ENCODE peak calls at places on chromosomes 13 and 19, in five cellular contexts. O, C, Z, H and X are unnamed samples.

GRCh38 chr19:50481351-50482149 is 4.9 kb upstream of the GARIN5A start:
- DNase-seq in H (no peak), Z (no peak), O (no peak), C (no peak), X (no peak)

GRCh38 chr19:6501740-6502648 is at the start of gene TUBB4A:
- DNase-seq in H (peak), O (no peak), Z (no peak), C (no peak), X (no peak)

GRCh38 chr19:30086220-30086619 is 144.2 kb downstream of the URI1 start:
- DNase-seq in C (no peak), O (no peak), Z (no peak), H (no peak), X (no peak)

GRCh38 chr19:9936151-9937000 is at the start of gene OLFM2:
- DNase-seq in O (peak), H (peak), Z (no peak), C (no peak), X (no peak)

GRCh38 chr13:99995104-99995502 is 13.5 kb downstream of the ZIC2 start:
- DNase-seq in H (no peak), Z (no peak), C (no peak), O (no peak), X (no peak)

GRCh38 chr13:76512676-76513277 is 373.4 kb downstream of the KCTD12 start:
- DNase-seq in C (no peak), H (no peak), O (no peak), Z (no peak), X (no peak)

GRCh38 chr19:48963371-48964204 is 1.5 kb upstream of the FTL start:
- DNase-seq in H (peak), Z (peak), O (peak), C (no peak), X (peak)

GRCh38 chr13:75359266-75359665 is 122.7 kb downstream of the TBC1D4 start:
- DNase-seq in O (no peak), C (no peak), H (no peak), Z (no peak), X (no peak)

GRCh38 chr19:39406656-39407393 is at the start of gene ZFP36:
- DNase-seq in C (peak), H (peak), Z (peak), O (peak), X (peak)

GRCh38 chr13:45545686-45546409 is 69.7 kb downstream of the ERICH6B start:
- DNase-seq in Z (no peak), O (no peak), C (no peak), H (no peak), X (no peak)

GRCh38 chr13:19862511-19863313 is 737 bp downstream of the ZMYM5 start:
- DNase-seq in O (peak), C (peak), Z (no peak), H (peak), X (peak)

GRCh38 chr13:20222553-20222952 is 9.6 kb downstream of the GJB6 start:
- DNase-seq in O (no peak), C (no peak), H (no peak), Z (no peak), X (no peak)

GRCh38 chr19:15417699-15418098 is 1.1 kb downstream of the AKAP8L start:
- DNase-seq in C (no peak), H (peak), O (peak), Z (no peak), X (no peak)

DNA sequence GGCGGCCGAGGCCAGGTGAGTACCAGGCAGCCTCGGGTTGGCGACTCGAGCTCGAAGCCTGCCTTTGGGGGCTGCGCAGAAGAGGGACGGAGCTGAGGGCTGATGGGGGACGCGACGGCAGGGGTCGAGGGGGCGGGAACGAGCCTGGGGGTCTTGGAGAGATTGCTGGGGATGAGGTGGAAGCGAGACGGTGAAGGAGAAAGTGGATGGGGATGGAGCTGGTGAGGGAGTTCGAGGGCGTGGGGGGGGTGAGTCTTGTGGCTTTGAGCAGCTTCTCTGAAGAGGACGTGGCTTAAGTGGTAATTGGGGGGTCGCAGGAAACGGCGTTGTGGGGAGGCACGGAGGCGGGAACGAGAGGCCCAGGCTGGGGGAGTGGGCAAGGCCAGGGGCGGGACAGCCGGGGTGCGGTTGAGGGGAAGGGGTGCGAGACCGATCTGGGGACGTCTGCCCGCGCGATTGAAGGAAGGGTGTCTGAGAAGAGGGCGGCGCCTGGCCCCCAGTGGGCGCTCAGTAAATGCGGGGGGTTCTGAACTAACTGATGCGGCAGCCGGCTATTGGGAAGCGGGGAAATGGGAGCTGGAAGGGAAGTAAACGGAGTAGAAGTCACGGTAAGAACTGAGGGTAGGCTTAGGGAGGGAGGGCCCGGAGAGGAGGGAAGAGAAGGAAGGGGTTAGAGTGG is 422 bp downstream of the MYO9B start:
- DNase-seq in C (no peak), H (peak), O (no peak), Z (peak), X (peak)
- TF ChIP-seq CTCF in C (no peak), H (no peak), O (no peak), Z (no peak), X (no peak)

DNA sequence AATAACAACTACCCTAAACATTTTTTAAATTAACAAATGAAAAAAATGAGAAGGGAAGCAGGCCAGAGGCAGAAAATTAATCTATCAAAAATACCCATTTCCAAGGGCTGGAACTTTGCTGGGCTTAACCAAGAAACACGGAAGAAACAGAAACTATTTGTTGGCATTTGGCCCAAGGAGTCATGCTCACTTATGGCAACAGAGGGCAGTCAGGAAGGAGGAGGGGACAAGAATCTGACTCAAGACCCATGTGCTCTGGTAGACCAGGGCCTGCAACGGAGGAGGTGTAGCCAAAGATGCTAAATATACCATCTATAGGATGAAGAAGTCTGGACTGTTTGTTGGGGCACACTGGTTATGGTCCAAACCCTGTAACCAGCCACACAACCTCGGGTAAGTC is 496.7 kb downstream of the COG6 start:
- DNase-seq in H (no peak), O (peak), C (no peak), Z (no peak), X (no peak)
- TF ChIP-seq CTCF in H (no peak), O (no peak), C (no peak), Z (no peak), X (no peak)

GRCh38 chr19:3467437-3468198 is 12.7 kb downstream of the SMIM24 start:
- DNase-seq in C (no peak), H (no peak), Z (no peak), O (no peak), X (no peak)

GRCh38 chr19:3470500-3471128 is 9.7 kb downstream of the SMIM24 start:
- DNase-seq in C (no peak), O (peak), H (no peak), Z (no peak), X (no peak)

GRCh38 chr19:3468211-3468610 is 12.1 kb downstream of the SMIM24 start:
- DNase-seq in Z (no peak), H (no peak), C (no peak), O (peak), X (no peak)

GRCh38 chr19:3471954-3472655 is 8.2 kb downstream of the SMIM24 start:
- DNase-seq in C (no peak), Z (no peak), H (peak), O (peak), X (peak)

GRCh38 chr19:3469638-3470499 is 10.5 kb downstream of the SMIM24 start:
- DNase-seq in C (no peak), Z (no peak), H (no peak), O (peak), X (no peak)
- TF ChIP-seq CTCF in C (no peak), Z (no peak), H (no peak), O (no peak), X (no peak)

DNA sequence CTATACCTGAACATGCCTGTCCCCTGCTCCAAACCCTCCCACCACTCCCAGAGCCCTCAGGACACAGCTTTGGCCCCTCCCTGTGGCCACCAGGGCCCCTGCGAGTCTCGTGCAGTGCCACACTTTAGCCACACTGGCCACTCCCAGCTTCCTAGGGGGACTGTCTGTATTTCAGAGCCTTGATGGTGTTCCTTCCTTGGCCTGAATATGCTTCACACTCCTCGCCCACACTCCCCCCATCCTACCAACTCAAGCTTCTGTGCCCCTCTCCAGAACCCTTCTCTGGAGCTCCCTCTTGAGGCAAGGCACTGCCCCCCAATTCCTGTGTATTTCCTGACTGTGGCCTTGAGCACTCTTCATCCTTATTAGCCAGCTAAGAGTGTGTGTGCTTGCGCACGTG is 80.2 kb downstream of the DPF1 start:
- DNase-seq in O (no peak), C (no peak), H (no peak), Z (no peak), X (no peak)
- TF ChIP-seq CTCF in O (no peak), C (no peak), H (no peak), Z (no peak), X (no peak)

GRCh38 chr13:107301724-107302374 is 733.9 kb upstream of the ARGLU1 start:
- DNase-seq in H (no peak), Z (no peak), C (no peak), O (no peak), X (no peak)
- TF ChIP-seq CTCF in H (no peak), Z (no peak), C (no peak), O (no peak), X (no peak)

DNA sequence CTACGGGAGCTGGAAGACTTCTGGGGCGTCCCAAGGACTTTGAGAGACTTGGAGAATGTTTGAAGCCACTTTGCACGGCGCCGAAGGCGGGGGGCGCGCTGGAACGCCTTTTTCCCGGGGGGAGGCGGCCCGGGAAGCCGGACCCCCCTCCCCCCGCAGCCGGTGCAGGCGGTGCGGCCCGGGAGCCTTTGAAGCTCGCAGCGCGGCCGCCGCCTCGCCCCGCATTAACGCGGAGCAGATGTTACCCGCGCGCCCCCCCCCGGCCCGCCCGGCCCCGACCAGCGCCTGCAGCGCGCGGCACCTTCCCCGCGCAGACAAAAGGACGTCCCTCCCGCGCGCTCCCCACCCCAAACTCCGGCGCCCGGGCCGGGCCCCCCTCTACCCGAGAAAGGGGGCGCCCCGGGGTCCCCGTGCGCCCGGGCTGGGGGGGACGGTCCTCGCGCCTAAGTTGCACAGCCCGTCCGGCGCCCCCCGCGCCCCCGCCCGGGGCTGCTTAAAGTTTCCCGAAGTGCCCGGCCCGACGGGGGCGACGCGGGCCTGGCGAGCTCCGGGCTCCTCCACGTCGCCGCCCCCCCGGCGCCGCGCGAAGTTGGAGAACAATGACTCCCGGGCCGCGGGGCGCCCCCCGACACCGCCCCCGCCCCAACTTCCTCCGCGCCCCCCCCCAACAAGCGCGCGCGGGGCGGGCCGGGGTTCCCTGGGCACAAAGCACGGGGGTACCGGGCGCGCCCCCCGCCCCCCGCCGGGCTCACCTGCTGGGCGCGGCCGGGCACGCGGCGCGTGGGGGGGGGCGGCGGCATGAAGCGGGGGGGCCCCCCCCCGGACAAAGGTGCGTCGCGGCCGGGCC is 644 bp downstream of the TCF3 start:
- DNase-seq in C (no peak), H (peak), O (peak), Z (peak), X (peak)
- TF ChIP-seq CTCF in C (peak), H (no peak), O (no peak), Z (no peak), X (no peak)

GRCh38 chr13:49553888-49554287 is 31.5 kb downstream of the RCBTB1 start:
- DNase-seq in H (no peak), Z (no peak), O (no peak), C (no peak), X (no peak)

GRCh38 chr13:49551245-49551644 is 34.1 kb downstream of the RCBTB1 start:
- DNase-seq in O (no peak), H (no peak), Z (no peak), C (no peak), X (no peak)

GRCh38 chr13:49546559-49546958 is 38.8 kb downstream of the RCBTB1 start:
- DNase-seq in H (no peak), Z (no peak), O (no peak), C (no peak), X (no peak)

GRCh38 chr13:49545661-49546060 is 39.7 kb downstream of the RCBTB1 start:
- DNase-seq in C (no peak), Z (no peak), H (no peak), O (no peak), X (no peak)

DNA sequence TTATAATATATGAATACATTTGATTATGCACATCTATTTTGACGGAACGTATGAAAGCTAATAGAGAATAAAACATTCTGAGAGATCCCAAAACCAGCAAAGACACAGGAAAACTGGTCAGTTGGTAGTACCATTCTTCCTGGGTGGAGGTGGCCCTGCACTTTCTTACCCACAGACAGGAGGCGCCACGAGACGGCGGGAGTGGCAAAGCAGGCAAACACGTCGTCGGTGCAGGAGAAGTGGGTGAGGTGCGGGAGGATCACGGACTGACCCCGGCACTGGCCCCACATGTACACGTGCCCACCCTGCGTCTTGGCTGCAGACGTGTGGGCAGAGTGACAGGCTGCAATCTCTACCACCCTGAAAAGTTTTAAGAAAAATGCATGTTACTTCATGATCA is 36.1 kb downstream of the RCBTB1 start:
- DNase-seq in Z (no peak), H (no peak), C (no peak), O (peak), X (no peak)
- TF ChIP-seq CTCF in Z (no peak), H (no peak), C (no peak), O (no peak), X (no peak)

GRCh38 chr19:18098891-18099622 is 1.5 kb downstream of the MAST3 start:
- DNase-seq in C (no peak), H (no peak), Z (no peak), O (no peak), X (peak)

GRCh38 chr19:18097217-18097992 is at the start of gene MAST3:
- DNase-seq in Z (peak), O (peak), H (peak), C (peak), X (peak)

GRCh38 chr19:18099623-18099995 is 2.0 kb downstream of the MAST3 start:
- DNase-seq in C (no peak), O (no peak), H (no peak), Z (no peak), X (no peak)

GRCh38 chr19:18096258-18096657 is 1.3 kb upstream of the MAST3 start:
- DNase-seq in Z (no peak), O (no peak), C (no peak), H (no peak), X (no peak)

GRCh38 chr19:18097993-18098890 is 664 bp downstream of the MAST3 start:
- DNase-seq in O (no peak), H (no peak), C (no peak), Z (no peak), X (no peak)
- TF ChIP-seq CTCF in O (no peak), H (no peak), C (no peak), Z (no peak), X (no peak)